ENCODE peak calls at places on chromosome 5, in nine cellular contexts. C, F, Q, T, E, J, H, G and Y are unnamed samples.

GRCh38 chr5:38382898-38383297 is 124.5 kb downstream of the EGFLAM start:
- DNase-seq in C (peak), F (peak), Q (peak), T (peak), E (peak), J (peak), H (no peak), G (peak), Y (peak)

GRCh38 chr5:167916706-167917105 is 374.7 kb upstream of the WWC1 start:
- DNase-seq in C (no peak), F (peak), Q (peak), T (no peak), E (peak), J (no peak), H (no peak), G (no peak), Y (peak)

GRCh38 chr5:112921031-112921832 is 795 bp downstream of the REEP5 start:
- DNase-seq in C (peak), F (peak), Q (peak), T (peak), E (peak), J (peak), H (peak), G (peak), Y (peak)

GRCh38 chr5:102554728-102555127 is 55.9 kb upstream of the SLCO6A1 start:
- DNase-seq in C (no peak), F (no peak), Q (no peak), T (peak), E (peak), J (peak), H (no peak), G (no peak), Y (no peak)

GRCh38 chr5:172311026-172311425 is 27.5 kb upstream of the UBTD2 start:
- DNase-seq in C (no peak), F (no peak), Q (no peak), T (no peak), E (no peak), J (no peak), H (no peak), G (no peak), Y (no peak)

GRCh38 chr5:126956991-126957390 is 73.4 kb downstream of the MARCHF3 start:
- DNase-seq in C (no peak), F (no peak), Q (no peak), T (no peak), E (no peak), J (no peak), H (no peak), G (no peak), Y (no peak)

GRCh38 chr5:67771791-67772190 is 443.8 kb upstream of the PIK3R1 start:
- DNase-seq in C (no peak), F (no peak), Q (no peak), T (no peak), E (no peak), J (no peak), H (no peak), G (no peak), Y (no peak)

GRCh38 chr5:96350678-96351077 is 82.4 kb downstream of the PCSK1 start:
- DNase-seq in C (no peak), F (no peak), Q (no peak), T (no peak), E (peak), J (no peak), H (no peak), G (no peak), Y (peak)

GRCh38 chr5:77893225-77893860 is 117.2 kb upstream of the TBCA start:
- DNase-seq in C (no peak), F (no peak), Q (peak), T (peak), E (peak), J (peak), H (peak), G (no peak), Y (peak)

GRCh38 chr5:149072376-149072775 is 9.5 kb upstream of the SH3TC2 start:
- DNase-seq in C (no peak), F (no peak), Q (no peak), T (no peak), E (no peak), J (no peak), H (no peak), G (no peak), Y (no peak)

DNA sequence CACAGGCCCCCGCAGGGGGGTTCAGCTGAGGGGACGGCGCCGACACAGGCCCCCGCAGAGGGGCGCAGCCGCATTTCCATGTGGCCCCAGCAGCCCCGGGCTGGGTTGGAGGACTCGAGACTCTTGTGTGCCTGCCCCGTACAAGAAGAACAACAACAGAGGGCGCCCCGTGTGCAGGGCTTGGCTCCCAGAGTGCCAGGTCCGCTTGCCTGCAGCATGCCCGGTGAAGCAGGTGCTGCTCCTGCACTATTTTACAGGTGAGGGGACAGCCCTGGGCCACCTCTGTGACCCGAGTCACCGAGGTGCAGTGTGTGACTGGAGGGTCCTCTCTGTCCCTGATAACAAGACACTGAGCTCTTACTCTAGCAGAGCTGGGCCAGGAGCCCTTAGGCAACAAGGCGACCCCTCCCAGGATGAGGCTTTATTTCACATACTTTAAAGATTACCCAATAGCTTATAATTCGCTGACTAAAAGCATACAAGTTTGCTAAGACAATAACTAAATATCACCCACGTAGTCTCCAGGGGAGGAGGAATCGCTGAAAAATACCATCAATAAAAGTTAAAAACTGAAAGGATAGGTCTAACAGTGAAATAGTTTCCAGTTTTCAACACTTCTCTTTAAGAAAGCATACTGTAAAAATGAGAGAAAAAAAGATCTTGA is 41.7 kb upstream of the SLC9A3 start:
- DNase-seq in C (no peak), F (no peak), Q (peak), T (peak), E (peak), J (no peak), H (no peak), G (no peak), Y (peak)
- TF ChIP-seq CTCF in C (no peak), F (no peak), Q (no peak), T (no peak), E (no peak), J (no peak), H (no peak), G (no peak), Y (no peak)

GRCh38 chr5:33936381-33937016 is at the start of gene RXFP3:
- DNase-seq in C (no peak), F (no peak), Q (no peak), T (no peak), E (peak), J (no peak), H (no peak), G (no peak), Y (no peak)

GRCh38 chr5:33938507-33938796 is 2.3 kb downstream of the RXFP3 start:
- DNase-seq in C (no peak), F (no peak), Q (no peak), T (no peak), E (no peak), J (no peak), H (no peak), G (no peak), Y (no peak)

GRCh38 chr5:33937700-33938506 is 1.7 kb downstream of the RXFP3 start:
- DNase-seq in C (no peak), F (no peak), Q (no peak), T (no peak), E (no peak), J (no peak), H (no peak), G (no peak), Y (no peak)

GRCh38 chr5:33936004-33936380 is 194 bp upstream of the RXFP3 start:
- DNase-seq in C (no peak), F (peak), Q (peak), T (peak), E (peak), J (peak), H (no peak), G (no peak), Y (peak)

GRCh38 chr5:33937017-33937699 is 972 bp downstream of the RXFP3 start:
- DNase-seq in C (no peak), F (no peak), Q (no peak), T (no peak), E (no peak), J (peak), H (no peak), G (no peak), Y (peak)
- H3K4me3 ChIP-seq in C (no peak), F (no peak), Q (no peak), T (no peak), E (no peak), J (no peak), H (peak), G (no peak), Y (peak)

DNA sequence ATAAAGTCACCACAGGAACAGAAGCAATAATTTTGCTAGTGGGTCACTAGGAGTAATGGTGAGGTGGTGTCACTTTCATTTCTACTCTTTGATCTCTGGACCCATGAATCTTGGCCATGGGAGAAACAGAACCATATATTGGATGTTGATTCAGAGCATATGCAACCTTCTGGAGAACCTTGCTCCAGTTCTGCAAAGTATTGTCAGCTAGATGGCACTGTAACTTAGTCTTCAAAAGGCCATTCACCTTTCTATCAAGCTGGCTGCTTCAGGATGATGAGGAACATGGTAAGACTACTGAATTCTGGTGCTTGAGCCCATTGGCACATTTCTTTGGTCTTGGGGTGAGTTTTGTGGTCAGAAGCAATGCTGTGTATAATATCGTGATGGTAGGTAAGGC is 129.1 kb upstream of the FBN2 start:
- DNase-seq in C (no peak), F (no peak), Q (no peak), T (peak), E (no peak), J (no peak), H (no peak), G (no peak), Y (no peak)
- TF ChIP-seq CTCF in C (no peak), F (no peak), Q (no peak), T (peak), E (no peak), J (peak), H (peak), G (no peak), Y (peak)

DNA sequence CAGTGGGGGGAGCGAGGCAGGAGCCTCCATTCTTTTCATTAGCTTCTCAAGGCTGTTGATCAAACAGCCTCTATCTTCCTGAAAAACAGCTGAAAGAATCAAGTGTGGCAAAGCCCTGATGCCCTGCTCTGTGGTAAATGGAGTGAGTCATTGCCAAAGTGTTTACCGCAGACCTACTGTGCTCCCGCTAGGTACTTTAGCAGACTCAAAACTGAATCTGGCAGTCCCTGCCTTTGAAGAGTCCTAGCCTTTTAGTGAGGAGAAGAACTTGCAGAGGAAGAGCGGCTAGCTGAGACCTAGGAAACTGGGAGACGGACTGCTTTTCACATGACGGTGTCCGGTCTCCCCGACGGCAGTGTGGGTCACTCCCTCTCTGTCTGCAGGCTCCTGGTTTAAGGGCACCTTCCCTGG is 3.3 kb downstream of the ANKRD33B start:
- DNase-seq in C (no peak), F (no peak), Q (no peak), T (no peak), E (no peak), J (no peak), H (no peak), G (no peak), Y (no peak)
- H3K4me3 ChIP-seq in C (no peak), F (no peak), Q (no peak), T (no peak), E (no peak), J (no peak), H (peak), G (peak), Y (no peak)

GRCh38 chr5:169838688-169839087 is 141.6 kb downstream of the INSYN2B start:
- DNase-seq in C (no peak), F (no peak), Q (no peak), T (no peak), E (no peak), J (no peak), H (no peak), G (no peak), Y (no peak)

GRCh38 chr5:169836835-169837234 is 143.5 kb downstream of the INSYN2B start:
- DNase-seq in C (no peak), F (no peak), Q (no peak), T (no peak), E (no peak), J (no peak), H (no peak), G (no peak), Y (no peak)

GRCh38 chr5:169837686-169838085 is 142.6 kb downstream of the INSYN2B start:
- DNase-seq in C (no peak), F (no peak), Q (no peak), T (no peak), E (no peak), J (no peak), H (no peak), G (no peak), Y (no peak)

DNA sequence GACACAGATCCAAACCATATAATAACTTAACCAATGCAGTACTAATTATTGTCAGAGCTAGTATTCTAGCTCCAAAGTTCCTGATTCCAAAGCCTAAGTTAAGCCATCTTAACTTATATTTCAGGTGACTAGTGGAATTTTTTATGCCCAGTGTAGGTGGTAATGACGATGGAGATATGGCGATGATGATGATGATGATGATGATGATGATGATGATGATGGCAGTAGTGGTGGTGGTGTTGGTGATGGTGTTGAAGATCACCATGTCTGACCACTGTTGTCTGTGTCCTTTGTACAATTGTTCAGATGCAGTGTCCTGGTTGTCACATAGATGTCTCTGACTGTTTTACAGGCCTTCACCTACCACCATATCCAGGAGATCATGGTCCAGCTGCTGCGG is 139.9 kb downstream of the INSYN2B start:
- DNase-seq in C (no peak), F (no peak), Q (no peak), T (no peak), E (no peak), J (no peak), H (no peak), G (no peak), Y (no peak)
- TF ChIP-seq CTCF in C (no peak), F (no peak), Q (no peak), T (no peak), E (no peak), J (no peak), H (no peak), G (no peak), Y (no peak)

GRCh38 chr5:115624994-115625393 is 842 bp downstream of the TMED7 start:
- DNase-seq in C (no peak), F (no peak), Q (no peak), T (no peak), E (no peak), J (peak), H (no peak), G (no peak), Y (no peak)
- H3K4me3 ChIP-seq in C (no peak), F (peak), Q (no peak), T (peak), E (peak), J (peak), H (peak), G (peak), Y (peak)